ENCODE peak calls at places on chromosomes 3 and 15, in seven cellular contexts. T is renal cortical epithelial cell, W is H4, I is ureter, G is right cardiac atrium, F is iris pigment epithelial cell, Y is left ventricle myocardium inferior. L is an unnamed sample.

GRCh38 chr3:46380471-46381215 is 9.9 kb downstream of the CCR5 start:
- DNase-seq in W (no peak), G (no peak), F (no peak), T (no peak), Y (no peak), I (no peak), L (no peak)

GRCh38 chr3:86785381-86785780 is 205.6 kb downstream of the VGLL3 start:
- DNase-seq in G (no peak), T (peak; percentile 7), Y (no peak), F (peak; percentile 57), W (peak; percentile 8), I (no peak), L (no peak)

GRCh38 chr15:70783610-70784021 is 20.3 kb upstream of the UACA start:
- DNase-seq in Y (no peak), G (no peak), F (peak; percentile 82), I (no peak), T (peak; percentile 79), W (no peak), L (no peak)

GRCh38 chr3:52277071-52277964 is 1.1 kb downstream of the WDR82 start:
- DNase-seq in F (peak; percentile 73), W (peak; percentile 35), G (peak; percentile 92), T (peak; percentile 39), Y (peak; percentile 86), I (peak; percentile 86), L (peak; percentile 88)

GRCh38 chr3:186307594-186307993 is 54.4 kb downstream of the DGKG start:
- DNase-seq in T (peak; percentile 40), I (no peak), G (no peak), Y (no peak), F (peak; percentile 43), W (peak; percentile 36), L (no peak)

GRCh38 chr3:149332781-149333517 is 487 bp downstream of the TM4SF18 start:
- DNase-seq in Y (no peak), W (no peak), T (no peak), I (no peak), F (peak; percentile 19), G (no peak), L (no peak)

GRCh38 chr3:156307704-156308103 is 187.3 kb downstream of the KCNAB1 start:
- DNase-seq in F (peak; percentile 84), Y (peak; percentile 66), W (no peak), T (peak; percentile 6), I (peak; percentile 63), G (peak; percentile 92), L (peak; percentile 78)

GRCh38 chr15:90501898-90502297 is 27.8 kb upstream of the CRTC3 start:
- DNase-seq in Y (no peak), T (no peak), I (no peak), F (no peak), G (no peak), W (no peak), L (no peak)

GRCh38 chr15:67838789-67839332 is 984 bp downstream of the RNU6-1 start:
- DNase-seq in F (peak; percentile 48), G (peak; percentile 85), W (no peak), I (no peak), T (peak; percentile 33), Y (peak; percentile 50), L (peak; percentile 80)